ENCODE peak calls at places on chromosomes 5 and 9, in nine cellular contexts. L is AG09309, O is HFFc6, B is brain microvascular endothelial cell, J is dorsolateral prefrontal cortex, G is BE2C, T is endothelial cell, Y is tibial artery, Q is IMR-90. W is an unnamed sample.
A peak's percentile ranks its signal among the peaks of the same experiment; 100 is the strongest.

GRCh38 chr5:88674262-88675158 is 208.5 kb downstream of the MEF2C start:
- DNase-seq in L (no peak), O (no peak), B (no peak), J (peak; percentile 85), G (no peak), T (peak; percentile 54), Y (no peak), Q (no peak), W (no peak)

GRCh38 chr9:130407916-130408659 is 36.7 kb upstream of the ASS1 start:
- DNase-seq in L (no peak), O (no peak), B (no peak), J (no peak), G (no peak), T (no peak), Y (no peak), Q (no peak), W (no peak)

GRCh38 chr5:75553358-75553757 is 41.7 kb downstream of the POLK start:
- DNase-seq in L (no peak), O (no peak), B (no peak), J (no peak), G (no peak), T (no peak), Y (no peak), Q (no peak), W (no peak)

GRCh38 chr9:125343518-125344284 is 82.1 kb downstream of the GAPVD1 start:
- DNase-seq in L (no peak), O (peak; percentile 60), B (peak; percentile 69), J (no peak), G (peak; percentile 46), T (no peak), Y (no peak), Q (peak; percentile 76), W (no peak)

GRCh38 chr5:73902327-73903051 is 276.5 kb downstream of the ARHGEF28 start:
- DNase-seq in L (peak; percentile 60), O (peak; percentile 39), B (peak; percentile 12), J (peak; percentile 18), G (peak; percentile 30), T (peak; percentile 29), Y (no peak), Q (peak; percentile 77), W (no peak)

GRCh38 chr5:80739898-80740297 is 85.1 kb upstream of the DHFR start:
- DNase-seq in L (no peak), O (no peak), B (no peak), J (no peak), G (no peak), T (no peak), Y (no peak), Q (no peak), W (no peak)

GRCh38 chr5:164532226-164532937 is 1027.0 kb downstream of the MAT2B start:
- DNase-seq in L (no peak), O (no peak), B (no peak), J (no peak), G (peak; percentile 39), T (no peak), Y (no peak), Q (no peak), W (no peak)

GRCh38 chr5:129904102-129904666 is at the start of gene CHSY3:
- DNase-seq in L (no peak), O (peak; percentile 25), B (peak; percentile 63), J (peak; percentile 78), G (peak; percentile 77), T (peak; percentile 91), Y (peak; percentile 95), Q (peak; percentile 54), W (no peak)

GRCh38 chr5:180469866-180470265 is 24.3 kb upstream of the CNOT6 start:
- DNase-seq in L (no peak), O (no peak), B (no peak), J (no peak), G (no peak), T (no peak), Y (no peak), Q (no peak), W (no peak)

GRCh38 chr5:6729400-6730310 is 16.4 kb downstream of the TENT4A start:
- DNase-seq in L (no peak), O (no peak), B (no peak), J (no peak), G (peak; percentile 51), T (no peak), Y (peak; percentile 67), Q (no peak), W (no peak)

GRCh38 chr5:35859101-35859661 is 2.5 kb downstream of the IL7R start:
- DNase-seq in L (no peak), O (peak; percentile 36), B (no peak), J (no peak), G (no peak), T (no peak), Y (no peak), Q (peak; percentile 28), W (no peak)

GRCh38 chr5:21783079-21783478 is 1070.1 kb downstream of the CDH12 start:
- DNase-seq in L (no peak), O (no peak), B (no peak), J (no peak), G (no peak), T (no peak), Y (no peak), Q (no peak), W (no peak)

GRCh38 chr9:116543731-116544400 is 143.2 kb upstream of the TRIM32 start:
- DNase-seq in L (no peak), O (peak; percentile 91), B (peak; percentile 82), J (no peak), G (no peak), T (no peak), Y (no peak), Q (peak; percentile 78), W (no peak)

DNA sequence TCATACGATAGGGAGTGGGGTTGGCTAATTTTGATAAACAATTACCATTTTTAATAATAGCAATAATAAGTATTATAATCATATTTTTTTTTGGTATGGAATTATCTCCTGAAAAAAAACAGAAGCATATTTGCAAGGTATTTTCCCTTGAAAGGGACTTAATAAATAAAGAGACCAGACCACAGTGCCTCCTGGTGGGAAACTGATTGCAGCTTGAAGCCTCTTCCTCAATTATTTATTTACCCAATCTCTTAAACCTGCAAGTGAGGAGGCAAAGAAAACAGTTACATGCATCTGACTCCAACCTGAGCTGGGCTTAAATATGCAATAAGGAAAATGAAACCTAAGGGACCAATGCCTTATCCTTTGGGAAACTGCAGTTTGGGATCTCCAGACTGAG is 388.1 kb upstream of the ACO1 start:
- DNase-seq in L (no peak), O (no peak), B (no peak), J (no peak), G (no peak), T (no peak), Y (no peak), Q (no peak), W (no peak)
- TF ChIP-seq CTCF in L (no peak), O (peak; percentile 21), B (no peak), J (no peak), G (peak; percentile 13), T (no peak), Y (no peak), Q (no peak), W (no peak)

GRCh38 chr5:78805-79149 is 13.2 kb upstream of the PLEKHG4B start:
- DNase-seq in L (no peak), O (no peak), B (no peak), J (no peak), G (no peak), T (no peak), Y (no peak), Q (no peak), W (no peak)

GRCh38 chr5:77170-77501 is 14.8 kb upstream of the PLEKHG4B start:
- DNase-seq in L (no peak), O (no peak), B (no peak), J (no peak), G (no peak), T (no peak), Y (no peak), Q (no peak), W (no peak)

GRCh38 chr5:77546-77945 is 14.4 kb upstream of the PLEKHG4B start:
- DNase-seq in L (no peak), O (no peak), B (no peak), J (no peak), G (no peak), T (no peak), Y (no peak), Q (no peak), W (no peak)

GRCh38 chr5:79263-79662 is 12.7 kb upstream of the PLEKHG4B start:
- DNase-seq in L (no peak), O (no peak), B (no peak), J (no peak), G (no peak), T (no peak), Y (no peak), Q (no peak), W (no peak)

GRCh38 chr5:77957-78804 is 13.8 kb upstream of the PLEKHG4B start:
- DNase-seq in L (peak; percentile 34), O (peak; percentile 28), B (peak; percentile 75), J (no peak), G (peak; percentile 50), T (peak; percentile 45), Y (no peak), Q (peak; percentile 24), W (no peak)
- TF ChIP-seq CTCF in L (peak; percentile 78), O (peak; percentile 82), B (peak; percentile 76), J (no peak), G (peak; percentile 55), T (no peak), Y (no peak), Q (peak; percentile 45), W (no peak)

DNA sequence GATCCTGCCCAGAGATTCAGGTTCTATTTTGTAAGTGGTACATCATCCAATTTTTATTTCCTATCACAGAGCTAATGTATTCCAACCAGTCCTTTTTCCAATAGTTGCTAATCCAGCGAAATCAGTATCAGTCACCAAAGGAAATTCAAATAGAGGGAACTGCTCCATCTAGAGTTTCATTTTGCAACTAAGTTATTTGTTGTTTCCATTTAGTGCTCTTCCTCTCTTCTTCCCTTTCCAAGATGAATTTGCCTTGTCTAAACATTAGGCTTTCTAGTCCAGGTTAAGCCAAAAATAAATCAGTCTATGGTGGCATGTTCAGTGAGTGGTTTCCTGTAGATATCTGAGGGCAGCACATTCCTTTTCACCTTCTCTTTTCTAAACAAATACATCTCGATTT is 79.8 kb upstream of the SPATA31D4 start:
- DNase-seq in L (no peak), O (peak; percentile 30), B (no peak), J (no peak), G (no peak), T (no peak), Y (no peak), Q (peak; percentile 66), W (no peak)
- TF ChIP-seq CTCF in L (peak; percentile 45), O (peak; percentile 74), B (peak; percentile 47), J (peak; percentile 65), G (peak; percentile 39), T (no peak), Y (peak; percentile 46), Q (peak; percentile 63), W (no peak)

GRCh38 chr5:54401515-54401914 is 54.0 kb upstream of the HSPB3 start:
- DNase-seq in L (no peak), O (no peak), B (no peak), J (no peak), G (no peak), T (no peak), Y (no peak), Q (no peak), W (no peak)

GRCh38 chr5:54398191-54398590 is 57.3 kb upstream of the HSPB3 start:
- DNase-seq in L (no peak), O (no peak), B (no peak), J (no peak), G (no peak), T (no peak), Y (no peak), Q (no peak), W (no peak)

GRCh38 chr5:54403121-54403520 is 52.4 kb upstream of the HSPB3 start:
- DNase-seq in L (no peak), O (no peak), B (no peak), J (no peak), G (no peak), T (no peak), Y (no peak), Q (no peak), W (no peak)

GRCh38 chr5:54397420-54397819 is 58.1 kb upstream of the HSPB3 start:
- DNase-seq in L (no peak), O (no peak), B (no peak), J (no peak), G (no peak), T (no peak), Y (no peak), Q (no peak), W (no peak)
- TF ChIP-seq CTCF in L (no peak), O (no peak), B (no peak), J (no peak), G (no peak), T (no peak), Y (no peak), Q (no peak), W (no peak)

W was measured in CD14-positive monocyte.